ENCODE peak calls at places on chromosomes 2 and 18, in six cellular contexts. One of them, this sample, is unnamed.

GRCh38 chr2:160363961-160364733 is 129.5 kb downstream of the RBMS1 start:
- DNase-seq in stomach: no peak
- DNase-seq in A549: no peak
- DNase-seq in IMR-90: peak; percentile 48
- DNase-seq in K562: no peak
- DNase-seq in gastrocnemius medialis: no peak
- DNase-seq in this sample: no peak

GRCh38 chr18:22700920-22701319 is 232.2 kb upstream of the RBBP8 start:
- DNase-seq in IMR-90: no peak
- DNase-seq in gastrocnemius medialis: no peak
- DNase-seq in K562: no peak
- DNase-seq in stomach: no peak
- DNase-seq in A549: no peak
- DNase-seq in this sample: no peak

GRCh38 chr2:192146069-192147006 is 48.4 kb downstream of the TMEFF2 start:
- DNase-seq in IMR-90: peak; percentile 81
- DNase-seq in A549: no peak
- DNase-seq in gastrocnemius medialis: no peak
- DNase-seq in K562: no peak
- DNase-seq in stomach: no peak
- DNase-seq in this sample: no peak

GRCh38 chr18:52499646-52500045 is 159.6 kb downstream of the DCC start:
- DNase-seq in K562: no peak
- DNase-seq in stomach: no peak
- DNase-seq in IMR-90: no peak
- DNase-seq in A549: peak; percentile 19
- DNase-seq in gastrocnemius medialis: no peak
- DNase-seq in this sample: no peak

GRCh38 chr18:22171839-22172582 is 2.6 kb downstream of the GATA6 start:
- DNase-seq in A549: no peak
- DNase-seq in gastrocnemius medialis: no peak
- DNase-seq in K562: no peak
- DNase-seq in IMR-90: no peak
- DNase-seq in stomach: no peak
- DNase-seq in this sample: no peak

GRCh38 chr2:1134629-1135028 is 184.0 kb downstream of the SNTG2 start:
- DNase-seq in gastrocnemius medialis: no peak
- DNase-seq in K562: no peak
- DNase-seq in IMR-90: no peak
- DNase-seq in stomach: no peak
- DNase-seq in A549: no peak
- DNase-seq in this sample: no peak

GRCh38 chr2:97998431-97998830 is 2.7 kb upstream of the TMEM131 start:
- DNase-seq in IMR-90: no peak
- DNase-seq in K562: no peak
- DNase-seq in gastrocnemius medialis: no peak
- DNase-seq in A549: no peak
- DNase-seq in stomach: no peak
- DNase-seq in this sample: no peak

GRCh38 chr18:10040287-10041011 is 126.6 kb downstream of the VAPA start:
- DNase-seq in stomach: peak; percentile 23
- DNase-seq in A549: no peak
- DNase-seq in IMR-90: peak; percentile 76
- DNase-seq in K562: no peak
- DNase-seq in gastrocnemius medialis: no peak
- DNase-seq in this sample: no peak

GRCh38 chr18:75071866-75072671 is 136.9 kb downstream of the PTGR3 start:
- DNase-seq in IMR-90: no peak
- DNase-seq in gastrocnemius medialis: no peak
- DNase-seq in stomach: no peak
- DNase-seq in A549: no peak
- DNase-seq in K562: no peak
- DNase-seq in this sample: no peak

GRCh38 chr2:69816923-69817542 is 12.4 kb upstream of the GMCL1 start:
- DNase-seq in A549: peak; percentile 78
- DNase-seq in IMR-90: peak; percentile 89
- DNase-seq in gastrocnemius medialis: peak; percentile 65
- DNase-seq in K562: peak; percentile 61
- DNase-seq in stomach: peak; percentile 81
- DNase-seq in this sample: peak; percentile 60

GRCh38 chr18:79413901-79414300 is 18.2 kb downstream of the NFATC1 start:
- DNase-seq in stomach: no peak
- DNase-seq in gastrocnemius medialis: no peak
- DNase-seq in K562: no peak
- DNase-seq in IMR-90: no peak
- DNase-seq in A549: no peak
- DNase-seq in this sample: no peak

GRCh38 chr2:64987963-64988419 is 1.2 kb upstream of the SLC1A4 start:
- DNase-seq in K562: no peak
- DNase-seq in IMR-90: peak; percentile 94
- DNase-seq in stomach: no peak
- DNase-seq in A549: no peak
- DNase-seq in gastrocnemius medialis: no peak
- DNase-seq in this sample: no peak

GRCh38 chr18:58144671-58145285 is 100.8 kb downstream of the NEDD4L start:
- DNase-seq in A549: no peak
- DNase-seq in IMR-90: no peak
- DNase-seq in stomach: peak; percentile 80
- DNase-seq in K562: no peak
- DNase-seq in gastrocnemius medialis: no peak
- DNase-seq in this sample: no peak

GRCh38 chr2:232174662-232175061 is 203.9 kb upstream of the ALPP start:
- DNase-seq in gastrocnemius medialis: no peak
- DNase-seq in A549: no peak
- DNase-seq in K562: no peak
- DNase-seq in IMR-90: no peak
- DNase-seq in stomach: no peak
- DNase-seq in this sample: no peak

GRCh38 chr18:25873833-25874232 is 216.6 kb downstream of the SS18 start:
- DNase-seq in stomach: no peak
- DNase-seq in IMR-90: peak; percentile 23
- DNase-seq in A549: no peak
- DNase-seq in K562: no peak
- DNase-seq in gastrocnemius medialis: no peak
- DNase-seq in this sample: no peak

GRCh38 chr2:45882707-45883106 is 231.2 kb downstream of the PRKCE start:
- DNase-seq in K562: no peak
- DNase-seq in IMR-90: no peak
- DNase-seq in A549: no peak
- DNase-seq in stomach: no peak
- DNase-seq in gastrocnemius medialis: peak; percentile 67
- DNase-seq in this sample: no peak

GRCh38 chr2:7899241-7899640 is 782.6 kb upstream of the ID2 start:
- DNase-seq in IMR-90: no peak
- DNase-seq in gastrocnemius medialis: no peak
- DNase-seq in stomach: no peak
- DNase-seq in K562: no peak
- DNase-seq in A549: no peak
- DNase-seq in this sample: no peak

GRCh38 chr2:94986392-94986963 is 39.0 kb upstream of the MAL start:
- DNase-seq in K562: peak; percentile 65
- DNase-seq in IMR-90: peak; percentile 70
- DNase-seq in gastrocnemius medialis: no peak
- DNase-seq in A549: peak; percentile 61
- DNase-seq in stomach: peak; percentile 70
- DNase-seq in this sample: peak; percentile 25

GRCh38 chr2:238771193-238771592 is 76.7 kb upstream of the TWIST2 start:
- DNase-seq in IMR-90: peak; percentile 28
- DNase-seq in gastrocnemius medialis: no peak
- DNase-seq in A549: no peak
- DNase-seq in K562: no peak
- DNase-seq in stomach: no peak
- DNase-seq in this sample: no peak

GRCh38 chr2:170276926-170277571 is 99.1 kb downstream of the MYO3B start:
- DNase-seq in K562: no peak
- DNase-seq in stomach: no peak
- DNase-seq in gastrocnemius medialis: no peak
- DNase-seq in IMR-90: no peak
- DNase-seq in A549: no peak
- DNase-seq in this sample: no peak

GRCh38 chr18:78770149-78771139 is 209.2 kb upstream of the SALL3 start:
- DNase-seq in IMR-90: no peak
- DNase-seq in gastrocnemius medialis: no peak
- DNase-seq in stomach: peak; percentile 20
- DNase-seq in A549: no peak
- DNase-seq in K562: no peak
- DNase-seq in this sample: no peak

GRCh38 chr18:55925772-55926171 is 337.8 kb upstream of the TCF4 start:
- DNase-seq in IMR-90: no peak
- DNase-seq in K562: no peak
- DNase-seq in stomach: no peak
- DNase-seq in gastrocnemius medialis: no peak
- DNase-seq in A549: no peak
- DNase-seq in this sample: no peak

DNA sequence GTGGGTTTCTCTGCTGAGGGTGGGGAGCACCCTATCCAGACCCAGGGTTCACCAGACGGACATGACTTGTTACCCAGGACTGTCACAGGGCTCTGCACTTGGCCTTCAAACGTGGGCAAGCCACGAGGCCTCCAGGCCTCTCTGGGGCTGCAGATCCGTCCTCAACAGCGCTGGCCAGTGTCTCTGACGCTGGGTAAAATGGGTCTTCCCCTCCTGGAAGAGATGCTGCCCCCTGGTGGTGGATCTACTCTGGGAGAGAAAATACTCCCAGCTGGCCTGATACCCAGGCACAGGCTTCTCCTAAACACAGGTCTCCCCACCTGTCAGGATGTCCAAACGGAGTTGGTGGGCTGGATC is 3.7 kb downstream of the GPR17 start:
- DNase-seq in stomach: peak; percentile 85
- DNase-seq in K562: peak; percentile 76
- DNase-seq in IMR-90: peak; percentile 77
- DNase-seq in A549: peak; percentile 54
- DNase-seq in gastrocnemius medialis: peak; percentile 66
- DNase-seq in this sample: no peak
- TF ChIP-seq CTCF in stomach: no peak
- TF ChIP-seq CTCF in K562: peak; percentile 89
- TF ChIP-seq CTCF in IMR-90: peak; percentile 76
- TF ChIP-seq CTCF in A549: peak; percentile 86
- TF ChIP-seq CTCF in gastrocnemius medialis: peak; percentile 88
- TF ChIP-seq CTCF in this sample: peak; percentile 60

DNA sequence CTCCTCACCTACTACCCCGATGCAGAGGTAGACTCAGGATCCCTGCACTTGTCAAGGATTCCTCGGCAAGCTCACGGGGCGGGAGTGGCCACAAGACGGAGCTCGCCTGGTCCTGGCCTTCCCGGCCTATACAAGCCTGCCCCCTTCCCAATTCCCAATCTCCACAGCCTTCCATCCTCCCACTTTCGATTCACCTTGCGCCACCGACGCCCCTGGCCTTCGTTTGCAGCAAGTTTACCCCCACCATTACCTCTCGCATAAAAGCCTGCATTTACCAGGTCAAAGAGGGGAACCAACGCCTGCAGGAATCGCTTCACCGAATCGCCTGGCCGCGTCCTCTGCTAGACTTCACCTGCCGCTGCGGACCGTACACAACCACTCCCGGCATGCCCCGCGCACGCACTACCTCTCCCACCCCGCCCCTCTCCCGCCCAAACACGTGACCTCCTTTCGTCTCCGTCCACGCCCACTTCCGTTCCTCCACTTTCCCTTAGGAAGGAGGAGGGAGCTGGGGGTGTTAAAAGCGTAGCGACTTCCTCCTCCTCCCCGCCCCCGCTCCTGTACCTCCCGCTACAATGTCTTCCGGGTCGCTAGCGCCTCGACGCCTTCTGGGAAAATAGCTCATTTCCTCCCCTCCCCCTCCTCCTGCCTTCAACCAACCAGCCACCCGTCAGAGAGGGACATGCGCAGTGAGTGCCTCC is at the start of gene ORC4:
- DNase-seq in A549: peak; percentile 83
- DNase-seq in gastrocnemius medialis: peak; percentile 99
- DNase-seq in K562: peak; percentile 91
- DNase-seq in stomach: peak; percentile 99
- DNase-seq in IMR-90: peak; percentile 99
- DNase-seq in this sample: peak; percentile 99
- TF ChIP-seq POLR2A in A549: peak; percentile 93
- TF ChIP-seq POLR2A in gastrocnemius medialis: peak; percentile 62
- TF ChIP-seq POLR2A in K562: peak; percentile 90
- TF ChIP-seq POLR2A in stomach: peak; percentile 59
- TF ChIP-seq POLR2A in IMR-90: peak; percentile 26
- TF ChIP-seq POLR2A in this sample: no peak

GRCh38 chr2:33531345-33532059 is 55.1 kb downstream of the RASGRP3 start:
- DNase-seq in stomach: no peak
- DNase-seq in gastrocnemius medialis: peak; percentile 56
- DNase-seq in A549: no peak
- DNase-seq in K562: no peak
- DNase-seq in IMR-90: peak; percentile 69
- DNase-seq in this sample: no peak

GRCh38 chr2:33532146-33532545 is 55.7 kb downstream of the RASGRP3 start:
- DNase-seq in stomach: no peak
- DNase-seq in A549: no peak
- DNase-seq in gastrocnemius medialis: no peak
- DNase-seq in IMR-90: no peak
- DNase-seq in K562: no peak
- DNase-seq in this sample: no peak

GRCh38 chr2:33530614-33531344 is 54.3 kb downstream of the RASGRP3 start:
- DNase-seq in gastrocnemius medialis: no peak
- DNase-seq in stomach: no peak
- DNase-seq in A549: no peak
- DNase-seq in IMR-90: no peak
- DNase-seq in K562: no peak
- DNase-seq in this sample: no peak

GRCh38 chr2:33528551-33528950 is 52.1 kb downstream of the RASGRP3 start:
- DNase-seq in gastrocnemius medialis: no peak
- DNase-seq in A549: no peak
- DNase-seq in IMR-90: no peak
- DNase-seq in K562: no peak
- DNase-seq in stomach: no peak
- DNase-seq in this sample: no peak

DNA sequence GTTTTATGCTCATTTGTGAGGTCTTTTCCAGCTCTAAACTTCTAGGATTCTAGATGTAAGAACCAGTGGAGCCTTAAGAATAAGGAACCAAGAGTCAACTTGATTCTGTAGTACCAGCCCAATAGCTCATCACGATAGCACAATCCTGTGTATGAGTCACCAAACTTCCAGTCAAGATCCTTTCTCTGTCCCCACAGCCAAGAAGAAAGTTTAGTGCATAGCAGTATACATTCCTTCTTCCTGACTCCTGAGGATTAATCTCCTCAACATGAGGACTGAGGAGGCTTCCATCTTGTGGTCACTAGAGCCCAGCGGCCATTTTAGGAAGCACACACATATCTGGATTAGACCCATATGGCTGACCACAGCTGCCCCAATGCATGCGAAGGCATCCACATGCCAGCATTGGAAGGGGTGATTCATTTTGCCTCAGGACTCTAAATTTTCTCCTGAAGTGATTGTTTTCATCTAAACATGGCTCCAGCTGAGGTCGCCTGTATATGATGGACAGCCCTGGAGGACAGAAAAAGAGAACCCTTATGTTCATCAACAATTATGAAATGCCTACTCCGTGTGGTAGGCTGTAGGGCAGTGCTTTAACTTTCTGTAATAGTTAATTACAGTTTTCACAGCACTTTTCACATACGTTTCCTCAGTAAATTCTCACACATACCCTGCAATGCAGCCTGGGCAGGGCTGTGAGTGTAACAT is 53.5 kb downstream of the RASGRP3 start:
- DNase-seq in K562: peak; percentile 25
- DNase-seq in A549: peak; percentile 15
- DNase-seq in stomach: no peak
- DNase-seq in IMR-90: peak; percentile 98
- DNase-seq in gastrocnemius medialis: no peak
- DNase-seq in this sample: no peak
- TF ChIP-seq CTCF in K562: no peak
- TF ChIP-seq CTCF in A549: no peak
- TF ChIP-seq CTCF in stomach: no peak
- TF ChIP-seq CTCF in IMR-90: peak; percentile 24
- TF ChIP-seq CTCF in gastrocnemius medialis: no peak
- TF ChIP-seq CTCF in this sample: no peak

GRCh38 chr18:3037423-3037915 is 24.5 kb upstream of the LPIN2 start:
- DNase-seq in IMR-90: peak; percentile 90
- DNase-seq in K562: peak; percentile 40
- DNase-seq in gastrocnemius medialis: no peak
- DNase-seq in stomach: peak; percentile 60
- DNase-seq in A549: peak; percentile 69
- DNase-seq in this sample: peak; percentile 50
- TF ChIP-seq POLR2A in IMR-90: no peak
- TF ChIP-seq POLR2A in K562: no peak
- TF ChIP-seq POLR2A in gastrocnemius medialis: no peak
- TF ChIP-seq POLR2A in stomach: no peak
- TF ChIP-seq POLR2A in A549: no peak
- TF ChIP-seq POLR2A in this sample: no peak